ENCODE peak calls at places on chromosomes 1 and 21, in ten cellular contexts. One of them, this sample, is unnamed.

GRCh38 chr21:15057290-15057689 is 7.5 kb downstream of the NRIP1 start:
- DNase-seq in A549: no peak
- DNase-seq in ovary: no peak
- DNase-seq in H1: no peak
- DNase-seq in stomach: no peak
- DNase-seq in tibial nerve: no peak
- DNase-seq in transverse colon: peak; percentile 46
- DNase-seq in sigmoid colon: no peak
- DNase-seq in SK-N-SH: no peak
- DNase-seq in K562: no peak
- DNase-seq in this sample: no peak

GRCh38 chr1:206705187-206705586 is 20.5 kb downstream of the MAPKAPK2 start:
- DNase-seq in H1: no peak
- DNase-seq in transverse colon: no peak
- DNase-seq in ovary: no peak
- DNase-seq in SK-N-SH: no peak
- DNase-seq in tibial nerve: no peak
- DNase-seq in sigmoid colon: peak; percentile 76
- DNase-seq in stomach: no peak
- DNase-seq in K562: no peak
- DNase-seq in A549: no peak
- DNase-seq in this sample: no peak

GRCh38 chr1:196609114-196609737 is 986 bp upstream of the KCNT2 start:
- DNase-seq in tibial nerve: no peak
- DNase-seq in ovary: peak; percentile 46
- DNase-seq in H1: no peak
- DNase-seq in sigmoid colon: peak; percentile 63
- DNase-seq in K562: no peak
- DNase-seq in transverse colon: no peak
- DNase-seq in SK-N-SH: peak; percentile 43
- DNase-seq in stomach: no peak
- DNase-seq in A549: peak; percentile 34
- DNase-seq in this sample: no peak

GRCh38 chr1:203906932-203907331 is 45.5 kb downstream of the SNRPE start:
- DNase-seq in tibial nerve: no peak
- DNase-seq in ovary: no peak
- DNase-seq in A549: peak; percentile 75
- DNase-seq in transverse colon: no peak
- DNase-seq in stomach: no peak
- DNase-seq in SK-N-SH: no peak
- DNase-seq in H1: no peak
- DNase-seq in K562: no peak
- DNase-seq in sigmoid colon: no peak
- DNase-seq in this sample: no peak

GRCh38 chr1:229203030-229203751 is 67.7 kb upstream of the RAB4A start:
- DNase-seq in ovary: no peak
- DNase-seq in stomach: no peak
- DNase-seq in A549: peak; percentile 83
- DNase-seq in tibial nerve: no peak
- DNase-seq in sigmoid colon: no peak
- DNase-seq in transverse colon: no peak
- DNase-seq in SK-N-SH: peak; percentile 55
- DNase-seq in K562: peak; percentile 75
- DNase-seq in H1: peak; percentile 82
- DNase-seq in this sample: no peak

GRCh38 chr1:160169553-160170399 is 18.4 kb downstream of the ATP1A4 start:
- DNase-seq in H1: peak; percentile 79
- DNase-seq in ovary: no peak
- DNase-seq in transverse colon: no peak
- DNase-seq in sigmoid colon: no peak
- DNase-seq in K562: no peak
- DNase-seq in SK-N-SH: no peak
- DNase-seq in tibial nerve: no peak
- DNase-seq in A549: no peak
- DNase-seq in stomach: no peak
- DNase-seq in this sample: no peak

GRCh38 chr1:157992031-157992568 is 1.3 kb upstream of the KIRREL1 start:
- DNase-seq in stomach: peak; percentile 58
- DNase-seq in A549: peak; percentile 69
- DNase-seq in tibial nerve: peak; percentile 89
- DNase-seq in ovary: peak; percentile 89
- DNase-seq in sigmoid colon: peak; percentile 89
- DNase-seq in transverse colon: peak; percentile 67
- DNase-seq in K562: peak; percentile 62
- DNase-seq in SK-N-SH: peak; percentile 63
- DNase-seq in H1: peak; percentile 86
- DNase-seq in this sample: no peak

GRCh38 chr1:113297749-113298148 is 92.6 kb upstream of the MAGI3 start:
- DNase-seq in H1: no peak
- DNase-seq in sigmoid colon: no peak
- DNase-seq in A549: no peak
- DNase-seq in SK-N-SH: no peak
- DNase-seq in stomach: no peak
- DNase-seq in K562: no peak
- DNase-seq in tibial nerve: no peak
- DNase-seq in transverse colon: no peak
- DNase-seq in ovary: no peak
- DNase-seq in this sample: no peak

GRCh38 chr1:234691567-234691966 is 81.6 kb upstream of the IRF2BP2 start:
- DNase-seq in H1: no peak
- DNase-seq in transverse colon: no peak
- DNase-seq in SK-N-SH: no peak
- DNase-seq in ovary: no peak
- DNase-seq in tibial nerve: no peak
- DNase-seq in A549: peak; percentile 45
- DNase-seq in stomach: no peak
- DNase-seq in K562: peak; percentile 38
- DNase-seq in sigmoid colon: no peak
- DNase-seq in this sample: no peak

GRCh38 chr1:207808322-207808705 is 56.5 kb downstream of the CD46 start:
- DNase-seq in transverse colon: no peak
- DNase-seq in sigmoid colon: no peak
- DNase-seq in K562: no peak
- DNase-seq in H1: no peak
- DNase-seq in SK-N-SH: no peak
- DNase-seq in tibial nerve: no peak
- DNase-seq in A549: no peak
- DNase-seq in ovary: peak; percentile 33
- DNase-seq in stomach: no peak
- DNase-seq in this sample: peak; percentile 55

GRCh38 chr1:228364068-228364705 is 42.4 kb downstream of the TRIM11 start:
- DNase-seq in tibial nerve: no peak
- DNase-seq in K562: no peak
- DNase-seq in ovary: no peak
- DNase-seq in stomach: no peak
- DNase-seq in H1: no peak
- DNase-seq in SK-N-SH: no peak
- DNase-seq in A549: no peak
- DNase-seq in transverse colon: no peak
- DNase-seq in sigmoid colon: peak; percentile 56
- DNase-seq in this sample: no peak

GRCh38 chr1:245742891-245743290 is 588.1 kb downstream of the KIF26B start:
- DNase-seq in K562: no peak
- DNase-seq in ovary: no peak
- DNase-seq in sigmoid colon: no peak
- DNase-seq in stomach: no peak
- DNase-seq in tibial nerve: no peak
- DNase-seq in SK-N-SH: no peak
- DNase-seq in A549: no peak
- DNase-seq in transverse colon: no peak
- DNase-seq in H1: no peak
- DNase-seq in this sample: no peak

GRCh38 chr1:30572192-30572591 is 151.2 kb downstream of the MATN1 start:
- DNase-seq in A549: no peak
- DNase-seq in transverse colon: no peak
- DNase-seq in SK-N-SH: peak; percentile 33
- DNase-seq in K562: no peak
- DNase-seq in ovary: no peak
- DNase-seq in sigmoid colon: no peak
- DNase-seq in H1: no peak
- DNase-seq in tibial nerve: no peak
- DNase-seq in stomach: no peak
- DNase-seq in this sample: no peak

GRCh38 chr1:52032785-52033131 is 852 bp downstream of the KTI12 start:
- DNase-seq in SK-N-SH: peak; percentile 65
- DNase-seq in tibial nerve: peak; percentile 10
- DNase-seq in H1: peak; percentile 56
- DNase-seq in A549: peak; percentile 32
- DNase-seq in stomach: peak; percentile 44
- DNase-seq in ovary: peak; percentile 55
- DNase-seq in K562: peak; percentile 49
- DNase-seq in sigmoid colon: peak; percentile 73
- DNase-seq in transverse colon: peak; percentile 58
- DNase-seq in this sample: no peak

GRCh38 chr1:52033190-52034049 is at the start of gene KTI12:
- DNase-seq in K562: peak; percentile 86
- DNase-seq in SK-N-SH: peak; percentile 91
- DNase-seq in transverse colon: peak; percentile 89
- DNase-seq in A549: peak; percentile 87
- DNase-seq in sigmoid colon: peak; percentile 94
- DNase-seq in ovary: peak; percentile 92
- DNase-seq in H1: peak; percentile 77
- DNase-seq in tibial nerve: peak; percentile 75
- DNase-seq in stomach: peak; percentile 87
- DNase-seq in this sample: peak; percentile 95

GRCh38 chr1:52028328-52028727 is 5.3 kb downstream of the KTI12 start:
- DNase-seq in sigmoid colon: no peak
- DNase-seq in H1: no peak
- DNase-seq in stomach: no peak
- DNase-seq in transverse colon: no peak
- DNase-seq in ovary: no peak
- DNase-seq in A549: no peak
- DNase-seq in SK-N-SH: no peak
- DNase-seq in K562: no peak
- DNase-seq in tibial nerve: no peak
- DNase-seq in this sample: no peak

GRCh38 chr1:52034050-52034384 is 407 bp upstream of the KTI12 start:
- DNase-seq in transverse colon: no peak
- DNase-seq in tibial nerve: no peak
- DNase-seq in sigmoid colon: no peak
- DNase-seq in ovary: no peak
- DNase-seq in K562: no peak
- DNase-seq in H1: no peak
- DNase-seq in A549: no peak
- DNase-seq in stomach: no peak
- DNase-seq in SK-N-SH: no peak
- DNase-seq in this sample: no peak

DNA sequence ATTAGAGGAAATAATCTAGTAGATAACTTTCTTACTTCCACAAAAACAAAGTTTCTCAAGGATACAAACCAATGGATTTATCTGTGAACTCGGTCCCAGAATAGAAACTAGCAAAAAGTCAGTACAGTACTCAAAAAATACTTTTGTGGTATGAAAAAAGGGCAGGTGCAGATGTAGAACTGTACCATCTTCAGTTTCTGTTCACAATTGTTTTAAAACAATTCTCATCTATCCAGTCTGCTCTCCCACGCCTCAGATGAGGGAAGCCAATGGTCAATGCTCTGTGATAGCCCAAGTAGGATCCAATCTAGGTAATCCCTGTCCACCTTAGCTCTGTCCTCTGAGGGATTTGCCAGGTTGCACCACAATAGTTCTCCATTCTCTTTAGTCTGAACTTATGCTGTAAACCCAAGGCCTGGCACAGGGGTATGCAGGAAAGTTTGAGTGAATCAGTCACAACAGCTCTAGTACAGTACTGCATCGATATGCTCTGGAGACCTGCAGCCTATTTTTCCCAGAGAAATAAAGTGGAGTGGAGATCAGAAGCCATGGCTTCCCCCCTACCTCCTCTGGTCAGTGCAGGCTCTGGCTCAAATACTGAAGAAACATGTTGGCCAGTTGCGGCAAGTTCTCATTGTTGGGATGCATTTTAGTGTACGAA is 1.4 kb downstream of the KTI12 start:
- DNase-seq in sigmoid colon: no peak
- DNase-seq in tibial nerve: no peak
- DNase-seq in SK-N-SH: no peak
- DNase-seq in H1: no peak
- DNase-seq in A549: no peak
- DNase-seq in stomach: no peak
- DNase-seq in K562: no peak
- DNase-seq in transverse colon: no peak
- DNase-seq in ovary: no peak
- DNase-seq in this sample: no peak
- H3K27ac ChIP-seq in sigmoid colon: peak overlapping the region; percentile 93
- H3K27ac ChIP-seq in tibial nerve: peak overlapping the region; percentile 84
- H3K27ac ChIP-seq in SK-N-SH: no peak overlapping the region
- H3K27ac ChIP-seq in H1: no peak overlapping the region
- H3K27ac ChIP-seq in A549: peak overlapping the region; percentile 91
- H3K27ac ChIP-seq in stomach: peak overlapping the region; percentile 94
- H3K27ac ChIP-seq in K562: peak overlapping the region; percentile 88
- H3K27ac ChIP-seq in transverse colon: peak overlapping the region; percentile 93
- H3K27ac ChIP-seq in ovary: no peak overlapping the region
- H3K27ac ChIP-seq in this sample: peak overlapping the region; percentile 86

GRCh38 chr1:94864821-94865220 is 44.7 kb downstream of the SLC44A3 start:
- DNase-seq in SK-N-SH: no peak
- DNase-seq in transverse colon: no peak
- DNase-seq in H1: no peak
- DNase-seq in K562: no peak
- DNase-seq in A549: peak; percentile 2
- DNase-seq in stomach: no peak
- DNase-seq in sigmoid colon: no peak
- DNase-seq in tibial nerve: no peak
- DNase-seq in ovary: peak; percentile 57
- DNase-seq in this sample: no peak
- TF ChIP-seq EP300 in SK-N-SH: no peak
- TF ChIP-seq EP300 in transverse colon: no peak
- TF ChIP-seq EP300 in H1: no peak
- TF ChIP-seq EP300 in K562: no peak
- TF ChIP-seq EP300 in A549: no peak
- TF ChIP-seq EP300 in stomach: no peak
- TF ChIP-seq EP300 in sigmoid colon: no peak
- TF ChIP-seq EP300 in tibial nerve: no peak
- TF ChIP-seq EP300 in ovary: no peak
- TF ChIP-seq EP300 in this sample: peak; percentile 36

DNA sequence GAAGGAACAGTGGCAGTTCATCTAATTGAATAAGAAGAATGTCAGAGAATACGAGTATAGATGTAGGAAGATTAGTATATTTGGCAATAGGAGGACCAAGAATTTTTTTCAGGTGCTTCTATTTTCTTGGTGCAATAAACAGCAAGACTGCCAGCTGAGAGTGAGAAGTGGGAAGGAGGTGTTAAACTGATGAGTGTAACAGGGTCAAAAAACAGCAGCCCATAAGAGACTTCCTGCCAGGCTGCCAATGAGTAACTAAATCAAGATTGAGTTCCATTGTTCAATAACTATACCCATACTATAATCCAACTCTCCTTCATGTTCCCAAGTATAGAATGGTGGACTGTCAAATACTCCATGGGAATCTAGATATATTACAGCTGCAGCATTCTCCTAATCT is 28.7 kb downstream of the LYST start:
- DNase-seq in sigmoid colon: no peak
- DNase-seq in ovary: no peak
- DNase-seq in A549: no peak
- DNase-seq in SK-N-SH: no peak
- DNase-seq in H1: no peak
- DNase-seq in tibial nerve: no peak
- DNase-seq in K562: no peak
- DNase-seq in transverse colon: no peak
- DNase-seq in stomach: no peak
- DNase-seq in this sample: no peak
- H3K27ac ChIP-seq in sigmoid colon: no peak overlapping the region
- H3K27ac ChIP-seq in ovary: no peak overlapping the region
- H3K27ac ChIP-seq in A549: no peak overlapping the region
- H3K27ac ChIP-seq in SK-N-SH: no peak overlapping the region
- H3K27ac ChIP-seq in H1: no peak overlapping the region
- H3K27ac ChIP-seq in tibial nerve: no peak overlapping the region
- H3K27ac ChIP-seq in K562: no peak overlapping the region
- H3K27ac ChIP-seq in transverse colon: no peak overlapping the region
- H3K27ac ChIP-seq in stomach: no peak overlapping the region
- H3K27ac ChIP-seq in this sample: no peak overlapping the region

GRCh38 chr1:16351994-16352841 is at the start of gene FBXO42:
- DNase-seq in K562: peak; percentile 96
- DNase-seq in A549: peak; percentile 87
- DNase-seq in stomach: peak; percentile 93
- DNase-seq in sigmoid colon: peak; percentile 95
- DNase-seq in ovary: peak; percentile 96
- DNase-seq in H1: peak; percentile 94
- DNase-seq in tibial nerve: peak; percentile 82
- DNase-seq in SK-N-SH: peak; percentile 97
- DNase-seq in transverse colon: peak; percentile 92
- DNase-seq in this sample: peak; percentile 96
- TF ChIP-seq EP300 in K562: no peak
- TF ChIP-seq EP300 in A549: no peak
- TF ChIP-seq EP300 in stomach: no peak
- TF ChIP-seq EP300 in sigmoid colon: no peak
- TF ChIP-seq EP300 in ovary: no peak
- TF ChIP-seq EP300 in H1: no peak
- TF ChIP-seq EP300 in tibial nerve: peak; percentile 91
- TF ChIP-seq EP300 in SK-N-SH: no peak
- TF ChIP-seq EP300 in transverse colon: no peak
- TF ChIP-seq EP300 in this sample: no peak